ENCODE peak calls at places on chromosomes 3 and 15, in six cellular contexts. V, K, O, A, H and B are unnamed samples.

GRCh38 chr3:9395570-9396300 is 1.7 kb upstream of the SETD5 start:
- DNase-seq in A (no peak), O (no peak), H (no peak), K (no peak), V (no peak), B (peak)

GRCh38 chr15:74790080-74790916 is 8.4 kb downstream of the CSK start:
- DNase-seq in V (no peak), A (no peak), O (peak), H (peak), K (peak), B (peak)

GRCh38 chr15:68413363-68414255 is 18.4 kb downstream of the ITGA11 start:
- DNase-seq in K (no peak), H (no peak), V (no peak), O (no peak), A (no peak), B (no peak)

GRCh38 chr15:50519740-50520425 is 26.6 kb downstream of the USP50 start:
- DNase-seq in H (peak), K (no peak), V (no peak), O (no peak), A (no peak), B (no peak)

GRCh38 chr3:43612439-43612838 is 9.4 kb downstream of the ANO10 start:
- DNase-seq in H (no peak), O (no peak), A (no peak), K (no peak), V (no peak), B (no peak)

GRCh38 chr3:120642368-120642948 is 39.6 kb downstream of the HGD start:
- DNase-seq in V (no peak), K (peak), H (peak), O (no peak), A (peak), B (peak)

GRCh38 chr3:124168271-124168670 is 176.3 kb upstream of the ROPN1 start:
- DNase-seq in A (peak), H (peak), O (no peak), K (peak), V (no peak), B (no peak)

GRCh38 chr3:180018588-180018987 is 18.1 kb downstream of the PEX5L start:
- DNase-seq in K (no peak), A (no peak), V (no peak), O (no peak), H (no peak), B (no peak)

GRCh38 chr3:17136251-17136721 is 251.5 kb downstream of the PLCL2 start:
- DNase-seq in K (peak), A (no peak), H (no peak), O (peak), V (no peak), B (no peak)

GRCh38 chr15:52392008-52392687 is 96.5 kb upstream of the MYO5C start:
- DNase-seq in K (peak), O (no peak), H (peak), A (no peak), V (no peak), B (peak)

GRCh38 chr3:46867550-46867898 is 4.3 kb upstream of the MYL3 start:
- DNase-seq in K (peak), A (peak), V (no peak), H (no peak), O (no peak), B (no peak)

GRCh38 chr3:191982481-191982880 is 521.5 kb downstream of the PYDC2 start:
- DNase-seq in V (no peak), A (no peak), K (peak), O (no peak), H (no peak), B (no peak)

GRCh38 chr15:31364301-31365031 is 37.8 kb downstream of the KLF13 start:
- DNase-seq in V (no peak), A (no peak), H (no peak), O (peak), K (no peak), B (no peak)

GRCh38 chr3:133377396-133377795 is 22.5 kb upstream of the BFSP2 start:
- DNase-seq in A (peak), H (peak), V (no peak), K (peak), O (peak), B (peak)

GRCh38 chr3:4398120-4398740 is 68.8 kb downstream of the SUMF1 start:
- DNase-seq in O (no peak), K (no peak), H (no peak), A (peak), V (no peak), B (peak)

GRCh38 chr3:107927361-107928083 is 163.3 kb downstream of the CD47 start:
- DNase-seq in O (peak), H (peak), K (peak), V (peak), A (peak), B (peak)
- H2AFZ ChIP-seq in O (peak), H (peak), K (peak), V (peak), A (peak), B (peak)

DNA sequence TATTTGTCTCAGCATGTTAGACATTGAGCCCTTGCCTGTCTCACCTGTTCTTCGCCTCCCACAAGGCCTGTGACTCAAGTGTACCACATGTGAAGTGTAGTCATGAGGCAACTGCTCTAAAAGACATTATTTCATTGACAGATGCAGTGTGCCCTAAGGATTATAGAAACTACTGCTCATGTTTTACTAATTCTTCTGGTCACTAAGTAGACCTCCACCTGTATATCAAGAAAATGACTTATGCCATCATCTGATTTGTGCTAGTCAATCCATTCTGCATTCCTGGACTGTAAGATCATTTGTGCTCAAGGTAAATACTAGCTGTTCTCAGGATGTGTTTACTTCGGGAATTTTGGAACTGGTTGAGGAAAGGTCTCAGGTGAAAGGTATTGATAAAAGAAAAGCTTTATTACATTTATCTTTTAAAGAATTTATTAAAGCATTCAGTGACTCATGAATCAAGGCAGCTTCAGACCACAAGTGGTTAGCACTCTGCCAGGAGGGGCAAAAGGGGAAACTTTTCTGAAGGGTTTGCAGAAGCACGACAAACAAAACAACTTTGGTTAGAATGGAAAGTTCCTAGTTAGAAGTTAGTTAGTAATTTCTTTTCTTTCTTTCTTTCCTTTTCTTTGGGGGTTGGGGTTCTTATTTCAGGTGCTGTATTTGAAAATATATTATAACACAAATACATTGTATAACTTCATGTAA is 465.3 kb upstream of the CBLB start:
- DNase-seq in H (peak), A (no peak), K (peak), O (no peak), V (no peak), B (peak)
- H2AFZ ChIP-seq in H (no peak), A (no peak), K (no peak), O (no peak), V (no peak), B (no peak)

GRCh38 chr15:39857132-39857531 is 62.9 kb downstream of the GPR176 start:
- DNase-seq in O (no peak), K (no peak), V (no peak), H (no peak), A (peak), B (no peak)

GRCh38 chr15:39859609-39860008 is 60.5 kb downstream of the GPR176 start:
- DNase-seq in A (no peak), K (no peak), H (no peak), V (no peak), O (no peak), B (no peak)

GRCh38 chr15:39860871-39861270 is 59.2 kb downstream of the GPR176 start:
- DNase-seq in A (no peak), H (no peak), K (no peak), V (no peak), O (no peak), B (no peak)

GRCh38 chr15:39856357-39856756 is 63.7 kb downstream of the GPR176 start:
- DNase-seq in O (no peak), V (no peak), K (no peak), H (no peak), A (no peak), B (no peak)

DNA sequence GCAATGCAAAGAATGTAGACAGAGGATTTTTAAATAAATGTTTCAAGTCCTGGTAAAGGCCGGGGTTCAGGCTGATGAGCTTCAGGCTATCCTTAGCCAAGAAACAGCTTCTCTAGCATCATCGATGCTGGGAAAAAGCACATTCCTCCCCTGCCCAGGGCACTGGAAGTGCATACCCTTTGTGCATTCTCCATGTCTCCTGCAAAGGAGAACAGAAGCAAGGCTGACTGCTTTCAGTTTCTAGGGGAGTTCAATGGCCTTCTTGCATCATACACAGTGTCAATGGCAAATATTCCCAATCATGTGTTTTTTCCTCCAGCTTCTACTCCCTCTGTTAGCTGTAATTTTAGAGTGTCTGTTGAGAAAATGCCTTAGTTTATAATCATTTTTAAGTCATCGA is 59.9 kb downstream of the GPR176 start:
- DNase-seq in O (no peak), K (no peak), V (no peak), A (no peak), H (peak), B (peak)
- H2AFZ ChIP-seq in O (no peak), K (no peak), V (peak), A (no peak), H (no peak), B (no peak)

DNA sequence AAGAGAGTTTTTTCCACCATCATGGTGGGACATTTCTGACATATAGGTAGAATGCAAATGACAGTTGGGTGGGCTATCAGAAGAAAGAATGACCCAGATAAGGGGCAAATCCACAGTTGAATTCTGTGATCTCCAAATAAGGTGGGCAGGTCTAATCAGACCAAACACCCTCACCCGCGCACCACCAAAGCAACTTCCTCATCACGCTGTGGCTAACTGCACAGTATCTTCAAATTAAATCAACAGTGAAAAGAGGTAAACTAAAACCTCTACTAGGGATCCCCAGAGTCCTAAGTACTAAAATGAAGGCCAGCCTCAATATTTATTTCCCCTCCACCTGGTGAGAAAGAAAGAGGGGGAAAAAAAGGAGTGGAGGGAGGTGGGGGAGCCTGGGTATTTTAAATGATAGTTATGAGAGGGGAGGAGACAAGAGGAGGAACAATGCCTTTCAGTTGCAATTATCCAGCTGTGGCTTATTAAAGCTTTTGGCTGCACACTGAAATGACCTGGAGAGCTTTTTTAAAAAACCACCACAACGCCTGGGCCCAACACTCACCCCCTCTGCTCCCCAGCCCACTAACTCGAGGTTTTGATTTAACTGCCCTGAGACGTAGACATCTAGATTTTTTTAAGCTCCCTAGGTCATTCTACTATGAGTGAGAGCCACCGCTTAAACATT is 61.0 kb downstream of the LRIG1 start:
- DNase-seq in K (peak), V (no peak), A (no peak), O (no peak), H (no peak), B (no peak)
- H2AFZ ChIP-seq in K (no peak), V (no peak), A (no peak), O (no peak), H (no peak), B (no peak)

GRCh38 chr3:190811775-190812480 is 50.6 kb downstream of the GMNC start:
- DNase-seq in K (peak), H (peak), A (peak), V (peak), O (peak), B (peak)

GRCh38 chr3:190809351-190809750 is 53.1 kb downstream of the GMNC start:
- DNase-seq in V (no peak), A (no peak), H (no peak), K (no peak), O (no peak), B (no peak)

GRCh38 chr3:190807719-190808375 is 54.6 kb downstream of the GMNC start:
- DNase-seq in O (no peak), V (no peak), A (no peak), H (no peak), K (no peak), B (no peak)

DNA sequence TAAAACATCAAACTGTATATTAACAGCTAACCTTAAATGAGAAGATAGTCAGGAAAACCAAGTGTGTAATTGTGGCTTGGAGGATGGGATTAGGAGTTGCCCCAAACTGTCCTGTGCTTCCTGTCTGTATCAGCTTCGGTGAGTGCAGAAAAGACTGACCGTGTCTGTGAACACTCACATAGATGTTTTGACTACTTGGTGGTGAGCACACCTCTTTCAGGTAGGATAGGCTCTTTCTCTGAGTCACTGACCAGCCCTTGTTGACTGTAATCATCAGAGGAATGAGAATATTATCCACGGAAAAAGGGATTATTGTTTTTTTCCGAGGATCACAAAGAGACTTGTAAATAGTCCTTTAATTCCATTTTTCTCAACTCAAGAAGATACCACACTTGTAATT is 51.5 kb downstream of the GMNC start:
- DNase-seq in V (no peak), K (no peak), A (no peak), H (no peak), O (no peak), B (no peak)
- H2AFZ ChIP-seq in V (no peak), K (no peak), A (no peak), H (no peak), O (no peak), B (no peak)

GRCh38 chr15:89777821-89778380 is 1.8 kb downstream of the MESP2 start:
- DNase-seq in K (no peak), A (no peak), V (no peak), H (no peak), O (peak), B (no peak)

GRCh38 chr15:89774492-89774891 is 1.6 kb upstream of the MESP2 start:
- DNase-seq in O (no peak), A (no peak), H (no peak), V (no peak), K (no peak), B (no peak)

GRCh38 chr15:89777073-89777820 is 1.1 kb downstream of the MESP2 start:
- DNase-seq in H (no peak), V (no peak), O (no peak), A (no peak), K (no peak), B (no peak)

GRCh38 chr15:89776274-89777072 is at the start of gene MESP2:
- DNase-seq in K (peak), O (peak), A (peak), V (peak), H (peak), B (peak)

GRCh38 chr15:89775815-89776214 is 317 bp upstream of the MESP2 start:
- DNase-seq in K (no peak), H (no peak), V (no peak), A (no peak), O (no peak), B (no peak)
- H2AFZ ChIP-seq in K (no peak), H (peak), V (peak), A (peak), O (no peak), B (peak)

GRCh38 chr3:149767720-149768119 is 15.4 kb upstream of the COMMD2 start:
- DNase-seq in H (no peak), K (no peak), V (no peak), O (no peak), A (no peak), B (no peak)
- H2AFZ ChIP-seq in H (no peak), K (no peak), V (peak), O (no peak), A (no peak), B (no peak)